ENCODE peak calls at places on chromosomes 3 and 15, in seven cellular contexts. W, A, L, S, V, G and F are unnamed samples.
A peak's percentile ranks its signal among the peaks of the same experiment; 100 is the strongest.

GRCh38 chr15:100559330-100559729 is 30.6 kb upstream of the CERS3 start:
- DNase-seq in W (no peak), A (no peak), L (no peak), S (no peak), V (no peak), G (peak; percentile 3), F (peak; percentile 76)

GRCh38 chr15:91919014-91919534 is 65.6 kb downstream of the SLCO3A1 start:
- DNase-seq in W (peak; percentile 85), A (no peak), L (peak; percentile 56), S (no peak), V (no peak), G (no peak), F (peak; percentile 64)

GRCh38 chr3:73094127-73094526 is 32.7 kb downstream of the EBLN2 start:
- DNase-seq in W (no peak), A (no peak), L (no peak), S (no peak), V (no peak), G (peak; percentile 23), F (peak; percentile 23)

GRCh38 chr3:126781889-126782491 is 78.0 kb downstream of the CHCHD6 start:
- DNase-seq in W (no peak), A (no peak), L (peak; percentile 18), S (no peak), V (peak; percentile 4), G (no peak), F (peak; percentile 90)

GRCh38 chr15:97071658-97072057 is 741.2 kb downstream of the NR2F2 start:
- DNase-seq in W (no peak), A (no peak), L (no peak), S (no peak), V (no peak), G (no peak), F (no peak)

GRCh38 chr3:103052236-103052830 is 617.5 kb downstream of the ZPLD1 start:
- DNase-seq in W (peak; percentile 75), A (peak; percentile 20), L (peak; percentile 5), S (no peak), V (no peak), G (no peak), F (peak; percentile 83)

GRCh38 chr15:64770626-64771025 is 4.8 kb downstream of the RBPMS2 start:
- DNase-seq in W (no peak), A (no peak), L (no peak), S (no peak), V (no peak), G (no peak), F (no peak)

GRCh38 chr3:11603628-11604027 is 40.1 kb downstream of the VGLL4 start:
- DNase-seq in W (peak; percentile 88), A (peak; percentile 33), L (peak; percentile 61), S (no peak), V (no peak), G (no peak), F (peak; percentile 25)

GRCh38 chr15:45804028-45804427 is 169.2 kb downstream of the SQOR start:
- DNase-seq in W (no peak), A (no peak), L (no peak), S (no peak), V (no peak), G (no peak), F (no peak)

GRCh38 chr15:24039683-24040082 is 352.6 kb upstream of the NDN start:
- DNase-seq in W (no peak), A (no peak), L (no peak), S (no peak), V (no peak), G (no peak), F (no peak)

GRCh38 chr3:149227591-149228268 is 6.1 kb upstream of the CP start:
- DNase-seq in W (no peak), A (no peak), L (no peak), S (no peak), V (no peak), G (no peak), F (no peak)

DNA sequence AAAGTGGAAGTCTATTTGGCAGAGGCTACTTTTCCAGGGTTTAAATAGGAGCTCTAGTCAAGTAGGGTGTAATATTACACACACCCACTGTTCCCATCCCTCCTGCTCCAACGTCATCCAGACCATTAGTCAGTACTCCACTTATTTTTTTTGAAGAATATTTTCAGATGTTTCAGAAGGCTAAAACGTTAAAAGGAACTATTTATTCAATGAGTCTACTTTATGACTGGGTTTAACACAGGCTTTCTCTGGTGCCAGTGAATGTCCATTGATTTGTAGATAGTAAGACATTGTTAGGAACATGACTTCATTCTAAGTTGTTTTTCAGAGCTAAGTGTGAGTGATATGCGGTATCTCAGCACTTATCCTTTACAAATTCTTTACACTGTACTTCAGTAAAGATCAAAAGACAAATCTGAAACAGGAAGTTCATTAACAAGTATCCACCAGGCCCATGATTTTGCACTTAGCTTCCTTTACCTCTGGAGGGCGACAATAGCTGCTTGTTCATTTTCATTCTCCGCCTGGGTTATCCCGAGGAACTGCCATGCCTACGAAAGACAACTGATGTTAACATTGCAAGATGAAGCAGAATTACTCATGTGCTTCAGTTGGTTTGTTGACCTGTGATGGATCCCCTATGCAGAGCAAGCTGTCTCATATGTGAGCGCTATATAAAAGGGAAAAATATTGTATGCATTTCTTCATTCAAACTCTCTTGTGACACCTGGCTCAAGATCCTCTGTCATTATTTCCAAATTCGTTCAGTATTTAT is 158.7 kb downstream of the USP13 start:
- DNase-seq in W (no peak), A (no peak), L (peak; percentile 23), S (no peak), V (peak; percentile 70), G (peak; percentile 46), F (peak; percentile 35)
- H3K4me3 ChIP-seq in W (no peak overlapping the region), A (no peak overlapping the region), L (no peak overlapping the region), S (no peak overlapping the region), V (no peak overlapping the region), G (no peak overlapping the region), F (no peak overlapping the region)

GRCh38 chr3:64977308-64978100 is 289.7 kb upstream of the ADAMTS9 start:
- DNase-seq in W (no peak), A (no peak), L (no peak), S (no peak), V (no peak), G (no peak), F (no peak)

GRCh38 chr3:64975138-64975537 is 287.3 kb upstream of the ADAMTS9 start:
- DNase-seq in W (no peak), A (no peak), L (peak; percentile 50), S (no peak), V (no peak), G (no peak), F (peak; percentile 2)

GRCh38 chr3:64972793-64973192 is 285.0 kb upstream of the ADAMTS9 start:
- DNase-seq in W (no peak), A (no peak), L (no peak), S (no peak), V (no peak), G (no peak), F (no peak)

GRCh38 chr3:64974401-64974800 is 286.6 kb upstream of the ADAMTS9 start:
- DNase-seq in W (no peak), A (no peak), L (no peak), S (no peak), V (no peak), G (no peak), F (no peak)

DNA sequence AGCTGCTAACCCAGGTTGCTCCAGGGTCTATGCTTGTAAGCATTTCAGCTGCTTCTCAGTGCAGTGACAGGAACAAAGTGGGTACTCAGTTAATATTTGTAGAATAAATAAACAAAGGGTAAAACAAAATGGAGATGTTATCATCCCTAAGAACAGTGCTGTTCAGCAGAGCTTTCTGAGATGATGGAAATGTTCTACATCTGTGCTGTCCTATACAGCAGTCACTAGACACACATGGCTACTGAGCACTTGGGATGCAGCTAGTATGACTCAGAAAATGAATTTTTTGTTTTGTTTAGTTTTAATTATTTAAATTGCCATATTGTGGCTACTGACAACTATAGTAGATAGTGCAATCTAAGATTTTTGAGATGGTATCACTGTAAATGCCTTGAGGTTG is 283.8 kb upstream of the ADAMTS9 start:
- DNase-seq in W (no peak), A (no peak), L (no peak), S (no peak), V (no peak), G (no peak), F (no peak)
- H3K36me3 ChIP-seq in W (peaks cover 12% of the 10 kb centered on the region), A (no peaks in the 10 kb centered on the region), L (no peaks in the 10 kb centered on the region), S (no peaks in the 10 kb centered on the region), V (no peaks in the 10 kb centered on the region), G (no peaks in the 10 kb centered on the region), F (no peaks in the 10 kb centered on the region)

GRCh38 chr3:67662733-67663132 is 8.3 kb upstream of the SUCLG2 start:
- DNase-seq in W (no peak), A (no peak), L (no peak), S (peak; percentile 58), V (no peak), G (no peak), F (no peak)
- H3K4me3 ChIP-seq in W (no peak overlapping the region), A (no peak overlapping the region), L (no peak overlapping the region), S (peak overlapping the region; percentile 18), V (no peak overlapping the region), G (no peak overlapping the region), F (no peak overlapping the region)

GRCh38 chr3:56424885-56425284 is 43.4 kb downstream of the ERC2 start:
- DNase-seq in W (no peak), A (no peak), L (no peak), S (no peak), V (no peak), G (no peak), F (no peak)
- H3K36me3 ChIP-seq in W (no peaks in the 10 kb centered on the region), A (no peaks in the 10 kb centered on the region), L (no peaks in the 10 kb centered on the region), S (no peaks in the 10 kb centered on the region), V (no peaks in the 10 kb centered on the region), G (no peaks in the 10 kb centered on the region), F (no peaks in the 10 kb centered on the region)

GRCh38 chr3:184582998-184583344 is 21.4 kb downstream of the EPHB3 start:
- DNase-seq in W (no peak), A (no peak), L (no peak), S (no peak), V (no peak), G (no peak), F (no peak)

GRCh38 chr3:184581331-184582210 is 20.0 kb downstream of the EPHB3 start:
- DNase-seq in W (no peak), A (no peak), L (no peak), S (no peak), V (no peak), G (no peak), F (no peak)

GRCh38 chr3:184584001-184584891 is 22.7 kb downstream of the EPHB3 start:
- DNase-seq in W (no peak), A (no peak), L (no peak), S (no peak), V (peak; percentile 85), G (no peak), F (no peak)

GRCh38 chr3:184583345-184584000 is 21.9 kb downstream of the EPHB3 start:
- DNase-seq in W (no peak), A (no peak), L (no peak), S (no peak), V (peak; percentile 94), G (no peak), F (no peak)

GRCh38 chr3:184582583-184582982 is 21.0 kb downstream of the EPHB3 start:
- DNase-seq in W (peak; percentile 78), A (no peak), L (peak; percentile 70), S (no peak), V (peak; percentile 78), G (no peak), F (no peak)
- H3K4me3 ChIP-seq in W (peak overlapping the region; percentile 62), A (peak overlapping the region; percentile 34), L (peak overlapping the region; percentile 62), S (no peak overlapping the region), V (peak overlapping the region; percentile 17), G (no peak overlapping the region), F (no peak overlapping the region)

GRCh38 chr3:194446172-194446571 is 40.6 kb downstream of the ATP13A3 start:
- DNase-seq in W (no peak), A (no peak), L (no peak), S (no peak), V (no peak), G (no peak), F (no peak)
- H3K36me3 ChIP-seq in W (peaks cover 74% of the 10 kb centered on the region), A (peaks cover 7% of the 10 kb centered on the region), L (peaks cover 4% of the 10 kb centered on the region), S (no peaks in the 10 kb centered on the region), V (peaks cover 78% of the 10 kb centered on the region), G (peaks cover 6% of the 10 kb centered on the region), F (peaks cover 98% of the 10 kb centered on the region)

GRCh38 chr15:90320062-90320884 is 31.8 kb upstream of the ZNF774 start:
- DNase-seq in W (peak; percentile 93), A (peak; percentile 43), L (peak; percentile 84), S (peak; percentile 53), V (peak; percentile 90), G (peak; percentile 84), F (peak; percentile 86)
- H3K4me3 ChIP-seq in W (no peak overlapping the region), A (no peak overlapping the region), L (peak overlapping the region; percentile 11), S (no peak overlapping the region), V (no peak overlapping the region), G (peak overlapping the region; percentile 15), F (no peak overlapping the region)